ENCODE peak calls at places on chromosome 12, in ten cellular contexts. G, K, U, F, W, T, X, L, S and Y are unnamed samples.

GRCh38 chr12:42730286-42730685 is 140.7 kb upstream of the PRICKLE1 start:
- DNase-seq in G (no peak), K (peak), U (no peak), F (no peak), W (no peak), T (no peak), X (peak), L (peak), S (no peak), Y (no peak)

GRCh38 chr12:19783547-19784444 is 344.5 kb downstream of the AEBP2 start:
- DNase-seq in G (no peak), K (no peak), U (no peak), F (no peak), W (no peak), T (no peak), X (no peak), L (no peak), S (no peak), Y (no peak)

GRCh38 chr12:11581179-11581755 is 68.2 kb upstream of the ETV6 start:
- DNase-seq in G (peak), K (peak), U (peak), F (peak), W (no peak), T (peak), X (peak), L (peak), S (peak), Y (peak)

GRCh38 chr12:70277973-70278372 is 34.7 kb downstream of the CNOT2 start:
- DNase-seq in G (no peak), K (no peak), U (no peak), F (no peak), W (no peak), T (no peak), X (no peak), L (no peak), S (no peak), Y (no peak)

GRCh38 chr12:125329239-125330238 is 264.3 kb downstream of the AACS start:
- DNase-seq in G (no peak), K (no peak), U (no peak), F (no peak), W (no peak), T (no peak), X (no peak), L (peak), S (no peak), Y (no peak)

GRCh38 chr12:68613209-68613904 is 2.7 kb downstream of the RAP1B start:
- DNase-seq in G (no peak), K (no peak), U (no peak), F (no peak), W (no peak), T (no peak), X (no peak), L (no peak), S (no peak), Y (no peak)

GRCh38 chr12:848519-849191 is 96.3 kb downstream of the WNK1 start:
- DNase-seq in G (no peak), K (peak), U (no peak), F (no peak), W (no peak), T (no peak), X (peak), L (peak), S (no peak), Y (no peak)

GRCh38 chr12:98591209-98591608 is 2.3 kb upstream of the SLC25A3 start:
- DNase-seq in G (no peak), K (no peak), U (no peak), F (no peak), W (no peak), T (no peak), X (peak), L (no peak), S (peak), Y (no peak)

GRCh38 chr12:99670635-99671034 is 23.1 kb downstream of the GARIN6 start:
- DNase-seq in G (no peak), K (peak), U (no peak), F (no peak), W (no peak), T (no peak), X (peak), L (peak), S (no peak), Y (no peak)

GRCh38 chr12:119592232-119592631 is 1.3 kb upstream of the TMEM233 start:
- DNase-seq in G (no peak), K (peak), U (no peak), F (no peak), W (no peak), T (no peak), X (peak), L (peak), S (no peak), Y (no peak)

GRCh38 chr12:19573866-19574265 is 134.6 kb downstream of the AEBP2 start:
- DNase-seq in G (no peak), K (no peak), U (no peak), F (no peak), W (no peak), T (no peak), X (no peak), L (no peak), S (no peak), Y (no peak)

GRCh38 chr12:67797316-67797741 is 148.8 kb downstream of the DYRK2 start:
- DNase-seq in G (no peak), K (peak), U (no peak), F (no peak), W (no peak), T (no peak), X (peak), L (peak), S (no peak), Y (no peak)

GRCh38 chr12:6631549-6631961 is 4.2 kb downstream of the LPAR5 start:
- DNase-seq in G (no peak), K (no peak), U (peak), F (no peak), W (peak), T (no peak), X (no peak), L (no peak), S (no peak), Y (no peak)

GRCh38 chr12:131275824-131276223 is 322.1 kb downstream of the ADGRD1 start:
- DNase-seq in G (no peak), K (no peak), U (no peak), F (no peak), W (no peak), T (no peak), X (no peak), L (no peak), S (no peak), Y (no peak)

GRCh38 chr12:54225666-54226065 is 36.9 kb upstream of the SMUG1 start:
- DNase-seq in G (no peak), K (peak), U (no peak), F (no peak), W (no peak), T (peak), X (no peak), L (no peak), S (no peak), Y (no peak)

GRCh38 chr12:52210186-52210924 is 18.5 kb upstream of the KRT80 start:
- DNase-seq in G (no peak), K (peak), U (no peak), F (no peak), W (peak), T (no peak), X (peak), L (peak), S (peak), Y (no peak)

GRCh38 chr12:62785941-62786559 is 148.9 kb downstream of the PPM1H start:
- DNase-seq in G (peak), K (peak), U (no peak), F (peak), W (no peak), T (peak), X (peak), L (peak), S (peak), Y (peak)

GRCh38 chr12:3533703-3534386 is 42.8 kb downstream of the PRMT8 start:
- DNase-seq in G (no peak), K (no peak), U (peak), F (no peak), W (no peak), T (no peak), X (no peak), L (peak), S (no peak), Y (no peak)

GRCh38 chr12:95057431-95057830 is 16.0 kb downstream of the NR2C1 start:
- DNase-seq in G (no peak), K (no peak), U (no peak), F (no peak), W (no peak), T (no peak), X (no peak), L (no peak), S (no peak), Y (no peak)

GRCh38 chr12:42421844-42422779 is 96.1 kb downstream of the PPHLN1 start:
- DNase-seq in G (no peak), K (peak), U (no peak), F (no peak), W (no peak), T (peak), X (peak), L (peak), S (peak), Y (no peak)

GRCh38 chr12:119940881-119941280 is 48.2 kb upstream of the BICDL1 start:
- DNase-seq in G (no peak), K (peak), U (no peak), F (peak), W (no peak), T (peak), X (peak), L (peak), S (no peak), Y (peak)

GRCh38 chr12:62799126-62799736 is 135.7 kb downstream of the PPM1H start:
- DNase-seq in G (peak), K (peak), U (peak), F (peak), W (no peak), T (no peak), X (peak), L (peak), S (peak), Y (peak)

GRCh38 chr12:24991209-24992049 is 42.5 kb upstream of the BCAT1 start:
- DNase-seq in G (no peak), K (peak), U (no peak), F (peak), W (no peak), T (peak), X (peak), L (peak), S (peak), Y (peak)

GRCh38 chr12:126708492-126708896 is 1558.5 kb upstream of the TMEM132C start:
- DNase-seq in G (no peak), K (peak), U (no peak), F (no peak), W (no peak), T (peak), X (peak), L (peak), S (no peak), Y (no peak)

GRCh38 chr12:59873136-59873535 is 277.3 kb downstream of the SLC16A7 start:
- DNase-seq in G (no peak), K (peak), U (no peak), F (no peak), W (no peak), T (no peak), X (no peak), L (no peak), S (no peak), Y (no peak)

GRCh38 chr12:118334241-118334640 is 38.5 kb downstream of the TAOK3 start:
- DNase-seq in G (no peak), K (no peak), U (no peak), F (no peak), W (no peak), T (no peak), X (no peak), L (no peak), S (no peak), Y (no peak)

GRCh38 chr12:132561784-132562156 is 48.6 kb downstream of the LRCOL1 start:
- DNase-seq in G (peak), K (peak), U (peak), F (no peak), W (no peak), T (no peak), X (no peak), L (no peak), S (peak), Y (peak)

GRCh38 chr12:121451931-121452330 is 52.0 kb downstream of the RNF34 start:
- DNase-seq in G (no peak), K (no peak), U (no peak), F (no peak), W (no peak), T (no peak), X (no peak), L (no peak), S (no peak), Y (no peak)

GRCh38 chr12:6471992-6472366 is 1.5 kb upstream of the VAMP1 start:
- DNase-seq in G (no peak), K (peak), U (no peak), F (no peak), W (no peak), T (no peak), X (no peak), L (peak), S (no peak), Y (no peak)

GRCh38 chr12:95286713-95287112 is 69.1 kb downstream of the VEZT start:
- DNase-seq in G (no peak), K (no peak), U (no peak), F (no peak), W (no peak), T (no peak), X (no peak), L (no peak), S (no peak), Y (no peak)

GRCh38 chr12:32502693-32503510 is 103.5 kb downstream of the FGD4 start:
- DNase-seq in G (no peak), K (peak), U (no peak), F (no peak), W (no peak), T (peak), X (peak), L (peak), S (peak), Y (peak)

GRCh38 chr12:115337693-115338543 is 653.9 kb upstream of the TBX3 start:
- DNase-seq in G (no peak), K (peak), U (no peak), F (peak), W (no peak), T (peak), X (peak), L (peak), S (no peak), Y (no peak)

GRCh38 chr12:90548595-90548994 is 406.4 kb downstream of the CCER1 start:
- DNase-seq in G (no peak), K (no peak), U (no peak), F (no peak), W (no peak), T (no peak), X (no peak), L (no peak), S (no peak), Y (no peak)

GRCh38 chr12:77153706-77154105 is 88.3 kb upstream of the E2F7 start:
- DNase-seq in G (no peak), K (peak), U (no peak), F (no peak), W (no peak), T (no peak), X (no peak), L (peak), S (no peak), Y (no peak)

GRCh38 chr12:77151030-77151429 is 85.7 kb upstream of the E2F7 start:
- DNase-seq in G (no peak), K (no peak), U (no peak), F (no peak), W (no peak), T (no peak), X (no peak), L (no peak), S (no peak), Y (peak)

GRCh38 chr12:77152623-77153193 is 87.3 kb upstream of the E2F7 start:
- DNase-seq in G (no peak), K (peak), U (no peak), F (peak), W (no peak), T (no peak), X (peak), L (peak), S (peak), Y (peak)
- TF ChIP-seq CTCF in G (no peak), K (peak), U (no peak), F (peak), W (peak), T (peak), X (peak), L (peak), S (peak), Y (peak)

GRCh38 chr12:56315626-56316473 is at the start of gene CNPY2:
- DNase-seq in G (peak), K (peak), U (peak), F (peak), W (peak), T (peak), X (peak), L (peak), S (peak), Y (peak)
- TF ChIP-seq CTCF in G (peak), K (no peak), U (no peak), F (peak), W (peak), T (peak), X (no peak), L (peak), S (no peak), Y (no peak)

DNA sequence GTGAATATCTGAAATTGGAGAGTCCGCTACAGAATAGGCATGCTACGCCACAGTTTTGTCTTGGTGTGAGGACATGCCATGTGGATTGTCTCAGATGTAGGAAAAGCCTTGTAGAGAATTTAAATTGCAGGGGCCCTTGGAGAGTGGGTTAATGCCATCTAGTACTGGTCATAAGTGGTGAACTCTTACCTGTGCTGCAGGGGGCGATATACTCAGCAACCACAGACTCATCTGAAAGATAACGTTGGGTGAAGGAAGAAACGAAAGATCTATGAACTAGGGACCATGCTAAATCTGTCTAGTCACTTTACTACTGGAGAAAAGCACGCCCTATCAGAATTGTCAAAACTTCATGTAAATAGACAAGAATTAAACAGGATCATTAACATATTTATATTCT is 33.7 kb upstream of the A2M start:
- DNase-seq in G (no peak), K (no peak), U (no peak), F (peak), W (no peak), T (no peak), X (no peak), L (no peak), S (no peak), Y (no peak)
- TF ChIP-seq CTCF in G (peak), K (no peak), U (no peak), F (peak), W (no peak), T (no peak), X (no peak), L (no peak), S (no peak), Y (no peak)

GRCh38 chr12:117100851-117101673 is 1.8 kb upstream of the TESC start:
- DNase-seq in G (no peak), K (no peak), U (no peak), F (no peak), W (peak), T (no peak), X (no peak), L (no peak), S (peak), Y (no peak)

GRCh38 chr12:117101953-117102833 is 3.0 kb upstream of the TESC start:
- DNase-seq in G (no peak), K (no peak), U (no peak), F (no peak), W (no peak), T (no peak), X (no peak), L (no peak), S (no peak), Y (no peak)

GRCh38 chr12:117098361-117099217 is 627 bp downstream of the TESC start:
- DNase-seq in G (no peak), K (no peak), U (peak), F (no peak), W (peak), T (no peak), X (no peak), L (no peak), S (peak), Y (no peak)

GRCh38 chr12:117098071-117098360 is 1.2 kb downstream of the TESC start:
- DNase-seq in G (no peak), K (no peak), U (no peak), F (no peak), W (no peak), T (no peak), X (no peak), L (no peak), S (no peak), Y (no peak)

DNA sequence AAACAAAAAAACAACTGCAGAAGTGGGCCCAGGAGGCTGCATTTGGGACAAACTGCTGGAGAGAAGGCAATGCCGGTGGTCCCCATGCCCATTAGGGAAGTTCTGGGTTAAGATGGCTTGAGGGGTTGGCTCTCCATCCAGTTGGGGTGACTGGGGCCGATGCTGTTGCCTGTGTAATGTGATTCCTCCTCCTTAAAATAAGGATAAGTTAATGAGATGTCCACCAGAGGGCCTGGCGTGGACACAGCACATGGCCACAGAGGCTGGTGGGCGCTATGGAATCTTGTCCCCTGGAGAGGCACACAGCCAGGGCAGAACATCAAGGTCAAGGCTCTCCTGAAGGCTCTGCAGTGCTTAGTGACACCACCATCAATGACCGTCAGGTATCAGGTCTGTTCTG is 1.0 kb upstream of the TESC start:
- DNase-seq in G (no peak), K (peak), U (no peak), F (peak), W (peak), T (no peak), X (peak), L (peak), S (peak), Y (peak)
- TF ChIP-seq CTCF in G (peak), K (peak), U (no peak), F (peak), W (no peak), T (peak), X (peak), L (peak), S (peak), Y (no peak)